ENCODE peak calls at places on chromosomes 5 and 9, in five cellular contexts. K, I, A, R and D are unnamed samples.

GRCh38 chr9:112433715-112434392 is 52.8 kb upstream of the KIAA1958 start:
- DNase-seq in K (no peak), I (no peak), A (no peak), R (no peak), D (no peak)

GRCh38 chr9:304519-305185 is 90.0 kb downstream of the DOCK8 start:
- DNase-seq in K (peak; percentile 11), I (no peak), A (no peak), R (no peak), D (no peak)

GRCh38 chr9:16458696-16459420 is 411.6 kb downstream of the BNC2 start:
- DNase-seq in K (no peak), I (peak; percentile 60), A (no peak), R (no peak), D (no peak)

GRCh38 chr9:21395778-21396717 is 10.8 kb upstream of the IFNA2 start:
- DNase-seq in K (no peak), I (peak; percentile 63), A (peak; percentile 88), R (no peak), D (no peak)

GRCh38 chr9:29659014-29659413 is 2085.7 kb upstream of the C9orf72 start:
- DNase-seq in K (no peak), I (no peak), A (no peak), R (no peak), D (no peak)

GRCh38 chr5:19978466-19978865 is 9.5 kb downstream of the CDH18 start:
- DNase-seq in K (no peak), I (no peak), A (no peak), R (no peak), D (no peak)

GRCh38 chr9:84238652-84239051 is 101.9 kb downstream of the SLC28A3 start:
- DNase-seq in K (no peak), I (no peak), A (no peak), R (no peak), D (no peak)

GRCh38 chr9:106921341-106921899 is 58.5 kb downstream of the ZNF462 start:
- DNase-seq in K (peak; percentile 77), I (no peak), A (no peak), R (peak; percentile 75), D (peak; percentile 11)

DNA sequence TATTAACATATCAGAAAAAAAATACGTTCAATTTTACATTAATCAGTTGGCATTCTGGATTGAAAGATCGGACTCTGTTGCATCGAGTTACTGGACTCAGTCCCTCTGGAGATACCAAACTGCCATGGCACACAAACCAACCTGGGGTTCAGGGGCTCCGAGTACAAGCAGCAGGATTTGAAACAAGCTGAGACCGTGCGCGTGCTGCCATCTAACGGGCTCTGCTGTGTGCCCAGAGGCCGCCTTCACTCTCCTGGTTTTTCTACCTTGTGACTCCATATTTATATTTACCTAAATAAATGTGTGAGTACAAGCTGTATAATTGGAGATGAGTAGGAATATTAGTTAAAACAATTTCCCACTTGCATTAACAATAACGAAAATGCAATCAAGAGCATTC is 48.2 kb downstream of the ANXA1 start:
- DNase-seq in K (no peak), I (no peak), A (no peak), R (no peak), D (no peak)
- TF ChIP-seq CTCF in K (peak; percentile 53), I (no peak), A (no peak), R (no peak), D (no peak)

GRCh38 chr5:127550652-127551409 is 33.4 kb downstream of the PRRC1 start:
- DNase-seq in K (no peak), I (no peak), A (no peak), R (no peak), D (no peak)
- TF ChIP-seq CTCF in K (no peak), I (no peak), A (no peak), R (no peak), D (no peak)

GRCh38 chr9:88278036-88278435 is 110.2 kb upstream of the SPIN1 start:
- DNase-seq in K (no peak), I (no peak), A (no peak), R (no peak), D (no peak)

DNA sequence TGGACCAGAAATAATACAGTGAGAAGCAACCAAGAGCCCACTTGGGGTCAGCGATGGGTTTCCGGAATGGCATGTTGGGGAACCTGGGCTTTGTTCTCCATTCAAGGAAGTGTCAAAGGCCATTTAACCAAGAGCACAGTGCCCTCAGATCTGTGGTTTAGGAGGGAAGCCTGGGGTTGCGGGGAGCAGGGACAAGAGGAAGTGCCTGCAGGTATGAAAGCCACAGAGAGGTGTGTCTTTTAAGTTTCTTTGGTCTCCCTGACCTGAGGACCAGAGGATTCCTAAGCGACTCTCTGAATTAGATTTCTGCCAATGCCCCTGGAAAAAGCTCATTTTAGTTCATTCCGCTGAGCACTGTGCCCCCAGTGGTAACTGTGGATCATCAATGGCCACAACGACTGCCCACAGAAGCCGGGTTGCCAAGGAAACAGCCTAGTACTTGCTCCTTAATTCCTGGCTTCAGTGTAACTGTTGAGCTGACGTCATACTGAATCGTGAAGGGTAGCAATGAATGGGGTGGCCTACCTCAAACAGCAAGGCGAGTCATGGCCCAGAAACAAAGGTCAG is 107.3 kb upstream of the SPIN1 start:
- DNase-seq in K (peak; percentile 7), I (no peak), A (no peak), R (no peak), D (no peak)
- TF ChIP-seq CTCF in K (no peak), I (no peak), A (no peak), R (no peak), D (no peak)

GRCh38 chr5:74404574-74405310 is 235.8 kb downstream of the ENC1 start:
- DNase-seq in K (no peak), I (no peak), A (no peak), R (no peak), D (no peak)
- TF ChIP-seq CTCF in K (no peak), I (no peak), A (no peak), R (no peak), D (no peak)

GRCh38 chr5:107389130-107389553 is 281.6 kb downstream of the EFNA5 start:
- DNase-seq in K (peak; percentile 89), I (peak; percentile 78), A (no peak), R (no peak), D (peak; percentile 1)
- TF ChIP-seq CTCF in K (peak; percentile 19), I (peak; percentile 7), A (no peak), R (no peak), D (no peak)

GRCh38 chr9:87290241-87290700 is 207.4 kb upstream of the DAPK1 start:
- DNase-seq in K (peak; percentile 47), I (no peak), A (no peak), R (no peak), D (peak; percentile 48)
- TF ChIP-seq CTCF in K (peak; percentile 71), I (peak; percentile 34), A (no peak), R (no peak), D (peak; percentile 70)

GRCh38 chr9:34400275-34400674 is 23.6 kb upstream of the MYORG start:
- DNase-seq in K (no peak), I (no peak), A (no peak), R (no peak), D (no peak)
- TF ChIP-seq CTCF in K (peak; percentile 41), I (peak; percentile 20), A (no peak), R (no peak), D (no peak)

DNA sequence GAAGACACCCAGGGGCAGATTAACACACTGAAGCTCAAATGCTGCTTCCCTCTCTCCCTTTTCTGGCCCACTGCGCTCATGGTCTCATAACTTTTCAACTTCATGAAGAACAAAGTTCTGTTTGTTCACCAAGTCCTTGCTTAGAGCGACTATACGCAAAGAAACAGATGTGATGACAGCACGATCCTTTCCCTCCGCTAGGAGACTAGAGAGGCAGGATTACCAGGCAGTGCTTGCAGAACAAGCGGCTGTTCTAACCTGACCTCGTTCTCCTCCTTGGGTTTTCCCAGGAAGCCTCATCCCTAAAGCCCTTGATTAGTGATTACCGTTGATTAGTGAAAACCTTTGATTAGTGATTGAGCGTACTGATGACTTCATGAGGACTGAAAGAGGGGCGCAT is 649.9 kb downstream of the IRX1 start:
- DNase-seq in K (no peak), I (no peak), A (no peak), R (no peak), D (no peak)
- TF ChIP-seq CTCF in K (no peak), I (no peak), A (no peak), R (no peak), D (no peak)